ENCODE peak calls at places on chromosomes 6 and 20, in six cellular contexts. M is HepG2, W is sigmoid colon, C is stomach, N is prostate gland, G is breast epithelium. D is an unnamed sample.

GRCh38 chr6:42100029-42100901 is 42.2 kb downstream of the C6orf132 start:
- DNase-seq in M (peak), N (no peak), G (no peak), C (no peak), W (no peak), D (no peak)

GRCh38 chr20:24792641-24793495 is 156.2 kb upstream of the CST7 start:
- DNase-seq in C (no peak), N (no peak), M (no peak), W (no peak), G (no peak), D (no peak)

GRCh38 chr6:47654255-47654654 is 44.1 kb upstream of the ADGRF4 start:
- DNase-seq in C (no peak), G (no peak), W (no peak), N (no peak), M (no peak), D (no peak)

GRCh38 chr6:123898669-123899068 is 95.0 kb downstream of the NKAIN2 start:
- DNase-seq in M (no peak), G (no peak), N (no peak), W (no peak), C (no peak), D (no peak)

GRCh38 chr6:168865-169455 is 123.3 kb upstream of the DUSP22 start:
- DNase-seq in C (no peak), G (no peak), M (peak), N (no peak), W (no peak), D (no peak)

GRCh38 chr6:165770430-165771082 is 107.5 kb upstream of the PDE10A start:
- DNase-seq in W (no peak), C (no peak), G (no peak), M (no peak), N (no peak), D (no peak)

GRCh38 chr6:112207131-112207530 is 47.2 kb downstream of the LAMA4 start:
- DNase-seq in M (no peak), G (no peak), N (no peak), C (no peak), W (no peak), D (no peak)

GRCh38 chr6:148358196-148358785 is 15.7 kb downstream of the SASH1 start:
- DNase-seq in C (no peak), G (no peak), N (no peak), M (no peak), W (peak), D (no peak)

GRCh38 chr20:11958852-11959251 is 41.2 kb downstream of the BTBD3 start:
- DNase-seq in M (no peak), W (no peak), C (no peak), N (no peak), G (no peak), D (no peak)

GRCh38 chr20:50308513-50309279 is 118.1 kb downstream of the CEBPB start:
- DNase-seq in W (peak), N (peak), M (peak), G (peak), C (peak), D (peak)

GRCh38 chr6:168123165-168123911 is 44.3 kb upstream of the FRMD1 start:
- DNase-seq in M (no peak), N (no peak), W (peak), G (peak), C (no peak), D (peak)

GRCh38 chr6:75098709-75099108 is 107.1 kb downstream of the COL12A1 start:
- DNase-seq in G (no peak), W (peak), N (no peak), C (peak), M (peak), D (no peak)

GRCh38 chr20:5549200-5549599 is 201.0 kb upstream of the SHLD1 start:
- DNase-seq in G (no peak), C (no peak), N (no peak), W (no peak), M (no peak), D (no peak)

GRCh38 chr20:44038681-44039123 is 124.0 kb downstream of the TOX2 start:
- DNase-seq in G (no peak), M (no peak), W (peak), C (peak), N (no peak), D (peak)

GRCh38 chr6:35663001-35663400 is 25.7 kb downstream of the FKBP5 start:
- DNase-seq in W (no peak), G (no peak), M (no peak), C (no peak), N (peak), D (no peak)

GRCh38 chr6:107928984-107929383 is 29.0 kb downstream of the SEC63 start:
- DNase-seq in M (no peak), G (no peak), C (no peak), W (no peak), N (no peak), D (no peak)

GRCh38 chr6:1224514-1224913 is 87.4 kb upstream of the FOXQ1 start:
- DNase-seq in N (no peak), C (no peak), M (no peak), G (no peak), W (no peak), D (no peak)

GRCh38 chr20:44832724-44833123 is 22.4 kb upstream of the RIMS4 start:
- DNase-seq in N (no peak), G (no peak), M (no peak), C (no peak), W (no peak), D (no peak)

GRCh38 chr6:105097288-105097687 is 82.5 kb downstream of the POPDC3 start:
- DNase-seq in C (peak), G (no peak), M (no peak), W (no peak), N (no peak), D (no peak)

GRCh38 chr20:34011275-34011674 is 17.6 kb downstream of the RALY start:
- DNase-seq in N (no peak), G (no peak), M (no peak), W (no peak), C (no peak), D (no peak)

GRCh38 chr6:68473433-68474210 is 161.5 kb upstream of the ADGRB3 start:
- DNase-seq in M (no peak), C (no peak), N (no peak), G (no peak), W (no peak), D (no peak)

GRCh38 chr6:53112404-53112803 is 36.2 kb downstream of the GCM1 start:
- DNase-seq in G (peak), C (peak), N (peak), W (no peak), M (peak), D (no peak)

DNA sequence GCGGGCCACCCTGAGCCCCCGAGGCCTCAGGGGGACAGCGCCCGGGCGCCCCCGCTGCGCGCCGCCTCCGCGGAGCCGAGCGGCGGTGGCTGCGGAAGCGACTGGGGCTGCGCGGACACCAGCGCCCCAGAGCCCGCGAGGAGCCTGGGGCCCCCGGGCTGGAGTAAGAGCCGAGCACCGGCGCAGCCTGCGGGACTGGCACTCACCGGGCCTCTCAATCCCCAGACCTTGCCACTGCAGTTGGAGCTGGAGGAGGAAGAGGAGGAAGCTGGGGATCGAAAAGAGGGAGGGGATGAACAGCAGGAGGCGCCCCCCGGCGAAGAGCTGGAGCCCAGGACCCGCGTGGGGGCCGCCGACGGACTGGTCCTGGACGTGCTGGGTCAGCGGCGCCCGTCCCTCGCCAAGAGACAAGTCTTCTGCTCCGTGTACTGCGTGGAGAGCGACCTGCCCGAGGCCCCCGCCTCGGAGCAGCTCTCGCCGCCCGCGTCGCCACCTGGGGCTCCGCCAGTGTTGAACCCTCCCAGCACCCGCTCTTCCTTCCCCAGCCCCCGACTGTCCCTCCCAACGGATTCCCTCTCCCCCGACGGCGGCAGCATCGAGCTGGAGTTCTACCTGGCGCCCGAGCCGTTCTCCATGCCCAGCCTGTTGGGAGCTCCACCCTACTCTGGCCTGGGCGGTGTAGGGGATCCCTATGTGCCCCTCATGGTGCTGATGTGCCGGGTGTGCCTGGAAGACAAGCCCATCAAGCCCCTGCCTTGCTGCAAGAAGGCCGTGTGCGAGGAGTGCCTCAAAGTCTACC is 579 bp downstream of the RNF217 start:
- DNase-seq in N (peak), W (peak), M (no peak), C (peak), G (no peak), D (no peak)
- TF ChIP-seq POLR2A in N (no peak), W (no peak), M (no peak), C (no peak), G (no peak), D (no peak)

GRCh38 chr20:15240801-15241200 is 903.4 kb upstream of the FLRT3 start:
- DNase-seq in N (no peak), C (no peak), G (no peak), M (no peak), W (no peak), D (no peak)
- TF ChIP-seq POLR2AphosphoS5 in N (no peak), C (no peak), G (no peak), M (no peak), W (no peak), D (no peak)

DNA sequence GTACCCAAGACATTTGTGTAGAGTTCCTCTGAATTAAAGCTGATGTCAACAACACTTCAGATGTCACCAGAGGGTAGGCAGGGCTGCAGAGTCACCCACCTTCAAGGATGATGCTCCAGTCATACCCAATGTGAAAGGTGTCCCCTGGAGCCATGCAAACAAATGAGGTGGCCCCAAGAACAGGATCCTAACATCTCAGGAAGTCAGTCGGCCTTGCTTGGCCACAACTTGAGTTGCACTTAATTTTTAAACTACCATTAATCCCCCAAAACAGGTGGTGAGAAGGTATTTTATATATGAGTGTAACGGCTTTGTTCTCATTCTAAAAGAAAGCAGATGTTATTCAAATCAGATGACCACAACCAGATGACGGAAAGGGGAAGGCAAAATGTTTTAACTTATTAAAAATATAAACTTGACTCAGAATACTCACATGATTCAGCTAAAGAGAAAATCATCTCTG is 21.1 kb upstream of the SERPINB1 start:
- DNase-seq in G (no peak), N (no peak), M (no peak), W (no peak), C (no peak), D (no peak)
- TF ChIP-seq CTCF in G (no peak), N (no peak), M (no peak), W (no peak), C (no peak), D (no peak)

GRCh38 chr6:21587182-21587924 is 6.2 kb upstream of the SOX4 start:
- DNase-seq in G (peak), C (peak), M (peak), W (peak), N (peak), D (no peak)
- TF ChIP-seq POLR2A in G (peak), C (peak), M (no peak), W (no peak), N (no peak), D (no peak)

GRCh38 chr6:169266261-169266660 is 12.6 kb upstream of the THBS2 start:
- DNase-seq in N (no peak), G (no peak), W (no peak), C (no peak), M (no peak), D (no peak)

GRCh38 chr6:169265486-169266131 is 12.0 kb upstream of the THBS2 start:
- DNase-seq in C (no peak), G (no peak), W (no peak), N (no peak), M (no peak), D (no peak)

GRCh38 chr6:169269180-169270076 is 15.8 kb upstream of the THBS2 start:
- DNase-seq in G (no peak), W (peak), M (no peak), N (no peak), C (no peak), D (no peak)

GRCh38 chr6:169263836-169264608 is 10.4 kb upstream of the THBS2 start:
- DNase-seq in M (no peak), N (peak), G (no peak), W (peak), C (no peak), D (no peak)

GRCh38 chr6:169266746-169267629 is 13.3 kb upstream of the THBS2 start:
- DNase-seq in N (no peak), C (no peak), G (no peak), M (no peak), W (no peak), D (no peak)
- TF ChIP-seq POLR2AphosphoS5 in N (no peak), C (no peak), G (no peak), M (no peak), W (peak), D (no peak)

GRCh38 chr6:24720604-24721460 is 1.9 kb upstream of the C6orf62 start:
- DNase-seq in W (peak), G (peak), C (peak), M (peak), N (peak), D (peak)
- TF ChIP-seq CTCF in W (no peak), G (peak), C (no peak), M (peak), N (no peak), D (no peak)